ENCODE peak calls at places on chromosome 1, in five cellular contexts. A is body of pancreas, X is suprapubic skin, S is cardiac muscle cell, V is upper lobe of right lung. D is an unnamed sample. For H3K4me1 and H3K27me3, the result is how much of the 10 kb centered on the place peaks cover.

GRCh38 chr1:180563013-180563827 is 4.5 kb downstream of the OVAAL start:
- DNase-seq in A (no peak), X (no peak), S (peak), V (no peak), D (no peak)

GRCh38 chr1:228416217-228416971 is at the start of gene TRIM17:
- DNase-seq in A (peak), X (no peak), S (peak), V (no peak), D (no peak)

GRCh38 chr1:65001238-65001792 is 35.0 kb upstream of the JAK1 start:
- DNase-seq in A (peak), X (peak), S (peak), V (peak), D (peak)

GRCh38 chr1:158507511-158507910 is 35.5 kb downstream of the OR10R2 start:
- DNase-seq in A (no peak), X (no peak), S (no peak), V (no peak), D (no peak)

GRCh38 chr1:39799770-39800470 is 11.3 kb upstream of the BMP8B start:
- DNase-seq in A (peak), X (no peak), S (peak), V (peak), D (peak)

GRCh38 chr1:966603-967295 is 467 bp downstream of the PLEKHN1 start:
- DNase-seq in A (peak), X (no peak), S (peak), V (peak), D (peak)

GRCh38 chr1:91021686-91022517 is at the start of gene ZNF644:
- DNase-seq in A (peak), X (peak), S (peak), V (peak), D (peak)

GRCh38 chr1:23444104-23444533 is 19.6 kb upstream of the TCEA3 start:
- DNase-seq in A (peak), X (peak), S (peak), V (peak), D (peak)

GRCh38 chr1:167294528-167294927 is 73.8 kb downstream of the POU2F1 start:
- DNase-seq in A (no peak), X (no peak), S (peak), V (no peak), D (no peak)

GRCh38 chr1:237817277-237817676 is 73.4 kb downstream of the ZP4 start:
- DNase-seq in A (no peak), X (no peak), S (no peak), V (no peak), D (no peak)

GRCh38 chr1:237814319-237814924 is 76.3 kb downstream of the ZP4 start:
- DNase-seq in A (no peak), X (no peak), S (peak), V (no peak), D (no peak)

GRCh38 chr1:237811633-237812032 is 79.1 kb downstream of the ZP4 start:
- DNase-seq in A (no peak), X (no peak), S (no peak), V (no peak), D (no peak)

GRCh38 chr1:237812061-237812460 is 78.7 kb downstream of the ZP4 start:
- DNase-seq in A (no peak), X (no peak), S (no peak), V (no peak), D (no peak)
- TF ChIP-seq CTCF in A (no peak), X (no peak), S (no peak), V (no peak), D (no peak)

DNA sequence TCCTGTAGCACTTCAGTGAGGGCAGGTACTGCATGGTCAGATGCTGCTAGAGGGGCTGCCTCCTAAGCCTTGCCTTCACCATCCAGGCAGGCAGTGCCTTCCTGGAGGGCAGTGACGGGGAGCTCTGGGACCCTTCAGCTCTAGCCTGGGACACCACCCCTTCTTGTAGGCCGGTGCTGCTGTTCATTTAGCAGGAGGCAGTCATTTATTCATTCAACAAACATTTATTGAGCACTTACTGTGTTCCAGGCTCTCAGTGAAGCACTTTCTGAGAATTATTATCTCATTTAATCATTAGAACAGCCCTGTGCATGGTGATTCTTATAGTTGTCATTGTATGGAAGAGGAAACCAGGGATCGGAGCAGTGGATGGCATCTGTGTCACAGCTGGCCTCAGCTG is 28.5 kb downstream of the ARHGEF10L start:
- DNase-seq in A (no peak), X (no peak), S (no peak), V (no peak), D (no peak)
- H3K4me1 ChIP-seq in A (half or more), X (half or more), S (under half), V (under half), D (half or more)

GRCh38 chr1:220884109-220884980 is 5.1 kb downstream of the HLX start:
- DNase-seq in A (peak), X (no peak), S (no peak), V (no peak), D (no peak)

GRCh38 chr1:220887202-220887867 is 8.1 kb downstream of the HLX start:
- DNase-seq in A (peak), X (no peak), S (no peak), V (no peak), D (no peak)

GRCh38 chr1:220886470-220887201 is 7.4 kb downstream of the HLX start:
- DNase-seq in A (no peak), X (no peak), S (no peak), V (no peak), D (no peak)

GRCh38 chr1:220884981-220885918 is 6.0 kb downstream of the HLX start:
- DNase-seq in A (no peak), X (no peak), S (no peak), V (no peak), D (no peak)

DNA sequence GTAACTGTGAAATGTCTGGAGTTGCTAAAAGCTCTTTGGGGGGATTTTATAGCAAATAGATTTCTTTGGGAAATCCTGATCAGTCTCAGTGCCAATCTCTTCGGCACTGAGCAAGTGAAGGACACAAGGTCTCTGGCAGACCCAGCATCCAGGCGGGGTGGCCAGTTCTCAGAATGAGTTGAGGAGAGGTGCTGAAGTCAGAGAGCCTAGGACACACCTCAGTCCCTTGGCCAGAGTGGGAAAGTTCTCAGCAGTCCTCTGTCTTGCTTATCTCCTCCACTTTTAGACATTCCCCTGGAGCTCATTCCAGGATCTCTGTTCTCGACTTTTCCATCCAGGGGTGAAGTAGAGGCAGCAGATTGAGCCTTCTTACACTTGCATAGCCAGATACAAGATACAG is 6.7 kb downstream of the HLX start:
- DNase-seq in A (no peak), X (no peak), S (no peak), V (no peak), D (no peak)
- H3K27me3 ChIP-seq in A (under half), X (half or more), S (half or more), V (under half), D (under half)

GRCh38 chr1:224615861-224616760 is at the start of gene CNIH3:
- DNase-seq in A (peak), X (no peak), S (peak), V (no peak), D (peak)
- TF ChIP-seq CTCF in A (no peak), X (no peak), S (no peak), V (no peak), D (no peak)

DNA sequence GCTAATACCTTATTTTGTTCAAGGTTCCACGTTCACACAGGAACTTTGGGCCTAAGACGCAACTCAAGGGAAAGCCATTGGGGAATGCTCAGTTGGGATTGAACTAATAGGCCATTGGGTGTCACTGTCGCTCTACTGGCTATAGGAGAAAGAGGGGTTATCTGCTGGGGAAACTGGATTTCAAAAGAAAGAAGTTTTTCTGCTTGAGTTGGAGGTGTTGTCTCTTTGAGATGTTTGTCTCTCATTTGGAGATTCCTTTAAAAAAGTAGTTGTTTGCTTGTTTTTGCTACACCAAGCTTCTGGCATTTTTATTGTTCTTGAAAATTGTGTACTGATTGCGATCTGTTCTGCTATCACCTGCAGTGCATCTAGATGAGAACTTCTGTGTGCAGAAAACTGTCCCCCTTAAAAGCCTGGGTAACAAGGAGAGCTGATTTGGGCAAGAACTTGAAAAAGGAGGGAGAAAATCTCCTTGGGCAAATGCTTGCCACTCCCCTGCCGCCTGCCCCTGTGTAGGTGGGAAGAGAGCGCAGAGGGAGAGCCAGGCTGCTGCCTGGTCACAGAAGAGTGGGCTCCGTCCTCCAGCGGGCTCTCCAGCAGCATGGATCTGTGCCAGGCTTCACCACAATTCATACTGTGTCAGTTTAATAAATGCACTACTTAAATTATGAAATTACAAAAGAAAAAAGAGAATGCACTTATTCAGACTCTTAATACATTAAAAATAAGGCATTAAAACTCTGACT is 39.9 kb downstream of the PEX14 start:
- DNase-seq in A (no peak), X (no peak), S (peak), V (no peak), D (no peak)
- H3K4me1 ChIP-seq in A (under half), X (half or more), S (under half), V (half or more), D (half or more)

DNA sequence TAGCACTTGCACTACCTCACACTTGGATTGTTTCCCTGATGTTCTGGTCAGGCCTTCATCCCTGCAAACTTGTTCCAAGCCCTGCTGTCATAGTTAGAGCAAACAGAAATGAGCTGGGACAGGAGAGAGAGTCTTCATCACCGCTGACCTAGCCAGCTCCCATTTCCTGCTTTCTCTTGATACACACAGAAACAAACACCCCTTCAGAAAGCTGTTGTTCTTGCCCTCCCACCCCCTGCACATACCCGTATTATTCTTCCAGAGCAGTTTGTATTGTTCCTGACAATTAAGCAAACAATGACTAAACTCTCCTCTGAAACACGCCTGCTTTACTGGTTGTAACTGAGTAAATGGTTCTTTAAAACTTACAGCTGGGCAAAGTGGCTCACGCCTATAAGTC is 2.9 kb upstream of the SYT2 start:
- DNase-seq in A (no peak), X (no peak), S (peak), V (no peak), D (no peak)
- H3K27me3 ChIP-seq in A (under half), X (under half), S (half or more), V (half or more), D (under half)

GRCh38 chr1:52263153-52263910 is 102.7 kb downstream of the CC2D1B start:
- DNase-seq in A (no peak), X (no peak), S (no peak), V (no peak), D (no peak)

GRCh38 chr1:52266507-52266906 is 99.5 kb downstream of the CC2D1B start:
- DNase-seq in A (no peak), X (no peak), S (no peak), V (no peak), D (no peak)

GRCh38 chr1:52259886-52260285 is 106.1 kb downstream of the CC2D1B start:
- DNase-seq in A (no peak), X (no peak), S (no peak), V (no peak), D (no peak)

GRCh38 chr1:52268372-52268771 is 97.6 kb downstream of the CC2D1B start:
- DNase-seq in A (no peak), X (no peak), S (peak), V (no peak), D (no peak)

GRCh38 chr1:52264530-52265115 is 101.4 kb downstream of the CC2D1B start:
- DNase-seq in A (no peak), X (no peak), S (peak), V (no peak), D (no peak)
- TF ChIP-seq CTCF in A (peak), X (no peak), S (no peak), V (peak), D (peak)